ENCODE peak calls at places on chromosomes 2 and 18, in four cellular contexts. P is A172; M is HS-27A; H is activated T-cell treated with anti-CD3 and anti-CD28 coated beads, Interleukin-2, amount 50 U/mL, for 4 hours. Y is an unnamed sample.

GRCh38 chr18:8367217-8367988 is 241.8 kb upstream of the RAB12 start:
- DNase-seq in P (no peak), M (no peak), H (no peak), Y (peak)

GRCh38 chr18:31241900-31242409 is 76.0 kb upstream of the DSG1 start:
- DNase-seq in P (no peak), M (no peak), H (no peak), Y (peak)

GRCh38 chr18:50401334-50401733 is 26.5 kb downstream of the SKA1 start:
- DNase-seq in P (no peak), M (no peak), H (no peak), Y (no peak)

GRCh38 chr2:190603374-190603773 is 45.5 kb upstream of the NAB1 start:
- DNase-seq in P (no peak), M (no peak), H (no peak), Y (no peak)

GRCh38 chr2:200222837-200223236 is 83.7 kb upstream of the SPATS2L start:
- DNase-seq in P (no peak), M (no peak), H (no peak), Y (no peak)

GRCh38 chr18:67380867-67381266 is 135.7 kb downstream of the DSEL start:
- DNase-seq in P (no peak), M (no peak), H (no peak), Y (no peak)

GRCh38 chr2:174692256-174692830 is 71.9 kb downstream of the CHRNA1 start:
- DNase-seq in P (no peak), M (no peak), H (no peak), Y (no peak)

GRCh38 chr18:61503688-61504087 is 170.5 kb downstream of the CDH20 start:
- DNase-seq in P (no peak), M (no peak), H (no peak), Y (no peak)

GRCh38 chr2:37564356-37564755 is 107.1 kb downstream of the CDC42EP3 start:
- DNase-seq in P (no peak), M (no peak), H (no peak), Y (peak)

GRCh38 chr18:27130029-27130428 is 55.1 kb downstream of the CHST9 start:
- DNase-seq in P (no peak), M (no peak), H (no peak), Y (no peak)

GRCh38 chr18:11251229-11251890 is 102.0 kb upstream of the PIEZO2 start:
- DNase-seq in P (no peak), M (no peak), H (no peak), Y (no peak)

GRCh38 chr2:108621689-108622681 is 87.7 kb downstream of the LIMS1 start:
- DNase-seq in P (no peak), M (no peak), H (no peak), Y (no peak)

GRCh38 chr2:9287400-9288059 is 80.9 kb downstream of the ASAP2 start:
- DNase-seq in P (peak), M (peak), H (no peak), Y (no peak)

GRCh38 chr2:241965931-241966412 is 96.4 kb downstream of the RTP5 start:
- DNase-seq in P (peak), M (no peak), H (peak), Y (peak)

GRCh38 chr18:63205791-63206252 is 113.7 kb downstream of the BCL2 start:
- DNase-seq in P (no peak), M (no peak), H (no peak), Y (no peak)

GRCh38 chr2:6181525-6182270 is 489.5 kb downstream of the SOX11 start:
- DNase-seq in P (peak), M (no peak), H (no peak), Y (peak)

GRCh38 chr2:231088779-231089178 is 32.1 kb downstream of the PSMD1 start:
- DNase-seq in P (no peak), M (no peak), H (no peak), Y (no peak)

GRCh38 chr2:127128508-127128907 is 21.6 kb upstream of the BIN1 start:
- DNase-seq in P (no peak), M (no peak), H (no peak), Y (peak)

GRCh38 chr2:1631292-1632005 is 112.9 kb downstream of the PXDN start:
- DNase-seq in P (no peak), M (no peak), H (no peak), Y (no peak)

GRCh38 chr2:136008205-136008865 is 22.9 kb upstream of the DARS1 start:
- DNase-seq in P (no peak), M (no peak), H (peak), Y (no peak)

Y was measured in A673.